ENCODE peak calls at places on chromosome 1, in six cellular contexts. One of them, this sample, is unnamed.

GRCh38 chr1:216598448-216598847 is 124.8 kb downstream of the ESRRG start:
- DNase-seq in ELR: no peak
- DNase-seq in activated CD8-positive, alpha-beta memory T cell treated with anti-CD3 and anti-CD28 coated beads, Interleukin-2, amount 50 U/mL, for 48 hours: no peak
- DNase-seq in HTR-8/SVneo: no peak
- DNase-seq in hepatocyte: no peak
- DNase-seq in iPS-NIHi11: no peak
- DNase-seq in this sample: no peak

GRCh38 chr1:95223110-95223509 is 10.9 kb upstream of the RWDD3 start:
- DNase-seq in ELR: peak
- DNase-seq in activated CD8-positive, alpha-beta memory T cell treated with anti-CD3 and anti-CD28 coated beads, Interleukin-2, amount 50 U/mL, for 48 hours: no peak
- DNase-seq in HTR-8/SVneo: no peak
- DNase-seq in hepatocyte: peak
- DNase-seq in iPS-NIHi11: no peak
- DNase-seq in this sample: no peak

GRCh38 chr1:197467881-197468280 is 199.8 kb downstream of the CRB1 start:
- DNase-seq in ELR: peak
- DNase-seq in activated CD8-positive, alpha-beta memory T cell treated with anti-CD3 and anti-CD28 coated beads, Interleukin-2, amount 50 U/mL, for 48 hours: no peak
- DNase-seq in HTR-8/SVneo: no peak
- DNase-seq in hepatocyte: no peak
- DNase-seq in iPS-NIHi11: no peak
- DNase-seq in this sample: no peak

GRCh38 chr1:3105167-3105863 is 36.3 kb downstream of the PRDM16 start:
- DNase-seq in ELR: no peak
- DNase-seq in activated CD8-positive, alpha-beta memory T cell treated with anti-CD3 and anti-CD28 coated beads, Interleukin-2, amount 50 U/mL, for 48 hours: no peak
- DNase-seq in HTR-8/SVneo: no peak
- DNase-seq in hepatocyte: peak
- DNase-seq in iPS-NIHi11: peak
- DNase-seq in this sample: no peak

GRCh38 chr1:230415405-230416119 is 10.6 kb downstream of the PGBD5 start:
- DNase-seq in ELR: no peak
- DNase-seq in activated CD8-positive, alpha-beta memory T cell treated with anti-CD3 and anti-CD28 coated beads, Interleukin-2, amount 50 U/mL, for 48 hours: no peak
- DNase-seq in HTR-8/SVneo: no peak
- DNase-seq in hepatocyte: no peak
- DNase-seq in iPS-NIHi11: no peak
- DNase-seq in this sample: no peak

GRCh38 chr1:61426254-61426653 is 298.7 kb downstream of the TM2D1 start:
- DNase-seq in ELR: no peak
- DNase-seq in activated CD8-positive, alpha-beta memory T cell treated with anti-CD3 and anti-CD28 coated beads, Interleukin-2, amount 50 U/mL, for 48 hours: no peak
- DNase-seq in HTR-8/SVneo: no peak
- DNase-seq in hepatocyte: no peak
- DNase-seq in iPS-NIHi11: no peak
- DNase-seq in this sample: no peak

GRCh38 chr1:112862753-112863426 is 93.1 kb downstream of the SLC16A1 start:
- DNase-seq in ELR: no peak
- DNase-seq in activated CD8-positive, alpha-beta memory T cell treated with anti-CD3 and anti-CD28 coated beads, Interleukin-2, amount 50 U/mL, for 48 hours: no peak
- DNase-seq in HTR-8/SVneo: no peak
- DNase-seq in hepatocyte: no peak
- DNase-seq in iPS-NIHi11: no peak
- DNase-seq in this sample: no peak

GRCh38 chr1:3036646-3037280 is 15.5 kb downstream of the ACTRT2 start:
- DNase-seq in ELR: no peak
- DNase-seq in activated CD8-positive, alpha-beta memory T cell treated with anti-CD3 and anti-CD28 coated beads, Interleukin-2, amount 50 U/mL, for 48 hours: no peak
- DNase-seq in HTR-8/SVneo: no peak
- DNase-seq in hepatocyte: no peak
- DNase-seq in iPS-NIHi11: no peak
- DNase-seq in this sample: no peak

GRCh38 chr1:228378453-228379164 is 28.0 kb downstream of the TRIM11 start:
- DNase-seq in ELR: peak
- DNase-seq in activated CD8-positive, alpha-beta memory T cell treated with anti-CD3 and anti-CD28 coated beads, Interleukin-2, amount 50 U/mL, for 48 hours: peak
- DNase-seq in HTR-8/SVneo: peak
- DNase-seq in hepatocyte: peak
- DNase-seq in iPS-NIHi11: peak
- DNase-seq in this sample: peak

GRCh38 chr1:77888429-77889239 is at the start of gene NEXN:
- DNase-seq in ELR: peak
- DNase-seq in activated CD8-positive, alpha-beta memory T cell treated with anti-CD3 and anti-CD28 coated beads, Interleukin-2, amount 50 U/mL, for 48 hours: peak
- DNase-seq in HTR-8/SVneo: peak
- DNase-seq in hepatocyte: peak
- DNase-seq in iPS-NIHi11: peak
- DNase-seq in this sample: no peak

GRCh38 chr1:231626535-231626950 is at the start of gene DISC1:
- DNase-seq in ELR: peak
- DNase-seq in activated CD8-positive, alpha-beta memory T cell treated with anti-CD3 and anti-CD28 coated beads, Interleukin-2, amount 50 U/mL, for 48 hours: peak
- DNase-seq in HTR-8/SVneo: peak
- DNase-seq in hepatocyte: peak
- DNase-seq in iPS-NIHi11: peak
- DNase-seq in this sample: peak

GRCh38 chr1:225426395-225427248 is 1.2 kb downstream of the LBR start:
- DNase-seq in ELR: peak
- DNase-seq in activated CD8-positive, alpha-beta memory T cell treated with anti-CD3 and anti-CD28 coated beads, Interleukin-2, amount 50 U/mL, for 48 hours: peak
- DNase-seq in HTR-8/SVneo: peak
- DNase-seq in hepatocyte: peak
- DNase-seq in iPS-NIHi11: no peak
- DNase-seq in this sample: no peak

GRCh38 chr1:174742805-174743653 is 256.7 kb upstream of the CACYBP start:
- DNase-seq in ELR: peak
- DNase-seq in activated CD8-positive, alpha-beta memory T cell treated with anti-CD3 and anti-CD28 coated beads, Interleukin-2, amount 50 U/mL, for 48 hours: no peak
- DNase-seq in HTR-8/SVneo: no peak
- DNase-seq in hepatocyte: no peak
- DNase-seq in iPS-NIHi11: no peak
- DNase-seq in this sample: no peak

GRCh38 chr1:170731566-170732261 is 67.8 kb downstream of the PRRX1 start:
- DNase-seq in ELR: no peak
- DNase-seq in activated CD8-positive, alpha-beta memory T cell treated with anti-CD3 and anti-CD28 coated beads, Interleukin-2, amount 50 U/mL, for 48 hours: no peak
- DNase-seq in HTR-8/SVneo: no peak
- DNase-seq in hepatocyte: no peak
- DNase-seq in iPS-NIHi11: no peak
- DNase-seq in this sample: no peak

This sample was measured in COLO829.